ENCODE peak calls at places on chromosomes 3 and 15, in nine cellular contexts. Z is activated B cell treated with CpG ODN at 0.5 μM for 24 hours, D is NCI-H748 treated with DMSO at 0.1 percent for 48 hours, G is NCI-H1436, X is amygdala, J is pulmonary artery endothelial cell, M is HS-27A, I is left cardiac atrium, O is posterior cingulate gyrus. B is an unnamed sample.

GRCh38 chr3:45003406-45003805 is 22.7 kb upstream of the CLEC3B start:
- DNase-seq in Z (no peak), M (no peak), G (no peak), J (no peak), D (no peak), X (no peak), I (no peak), O (no peak), B (no peak)

GRCh38 chr15:91102546-91103330 is 2.7 kb downstream of the SV2B start:
- DNase-seq in J (no peak), D (no peak), M (no peak), O (no peak), Z (no peak), I (no peak), X (no peak), G (no peak), B (no peak)

GRCh38 chr3:78919021-78919755 is 848.6 kb downstream of the ROBO1 start:
- DNase-seq in O (no peak), M (no peak), D (no peak), G (no peak), X (no peak), J (no peak), Z (no peak), I (no peak), B (no peak)

GRCh38 chr15:79060175-79060574 is 30.4 kb downstream of the RASGRF1 start:
- DNase-seq in O (no peak), D (no peak), G (no peak), I (no peak), X (no peak), J (no peak), M (no peak), Z (no peak), B (no peak)

GRCh38 chr3:171358171-171358890 is 101.9 kb downstream of the TNIK start:
- DNase-seq in Z (no peak), D (no peak), G (no peak), I (no peak), J (no peak), O (no peak), X (no peak), M (no peak), B (no peak)

GRCh38 chr15:45251888-45252287 is at the start of gene SLC28A2:
- DNase-seq in G (no peak), O (no peak), I (no peak), X (no peak), Z (no peak), D (no peak), J (no peak), M (no peak), B (no peak)

GRCh38 chr3:105984837-105985236 is 116.0 kb upstream of the CBLB start:
- DNase-seq in Z (no peak), J (no peak), X (no peak), O (no peak), M (no peak), G (no peak), I (no peak), D (no peak), B (no peak)

GRCh38 chr3:9750556-9751411 is 1.0 kb downstream of the OGG1 start:
- DNase-seq in M (no peak), J (no peak), O (no peak), Z (no peak), G (no peak), D (no peak), X (no peak), I (no peak), B (no peak)

GRCh38 chr15:29522373-29523276 is 253.0 kb upstream of the NSMCE3 start:
- DNase-seq in O (no peak), D (no peak), G (no peak), I (no peak), J (no peak), Z (no peak), M (no peak), X (no peak), B (no peak)

GRCh38 chr3:153443961-153444360 is 281.9 kb downstream of the RAP2B start:
- DNase-seq in J (no peak), G (no peak), O (no peak), X (no peak), Z (no peak), M (no peak), I (no peak), D (no peak), B (no peak)

GRCh38 chr15:58553365-58553918 is 121.7 kb downstream of the LIPC start:
- DNase-seq in X (no peak), Z (no peak), G (no peak), J (no peak), D (no peak), M (no peak), I (no peak), O (no peak), B (no peak)

GRCh38 chr3:8931342-8931741 is 31.9 kb downstream of the RAD18 start:
- DNase-seq in O (no peak), Z (no peak), J (no peak), D (no peak), I (no peak), X (no peak), G (no peak), M (no peak), B (no peak)

B was measured in ovary.